ENCODE peak calls at places on chromosome 22, in five cellular contexts. C is H54, L is heart left ventricle, I is adrenal gland, A is Peyer's patch. N is an unnamed sample.
A peak's percentile ranks its signal among the peaks of the same experiment; 100 is the strongest.

GRCh38 chr22:20436309-20437252 is 1.0 kb downstream of the SCARF2 start:
- DNase-seq in I (no peak), A (no peak), C (no peak), L (no peak), N (no peak)

GRCh38 chr22:33476716-33477115 is 418.5 kb upstream of the SYN3 start:
- DNase-seq in L (no peak), I (peak; percentile 81), C (peak; percentile 12), A (no peak), N (no peak)

GRCh38 chr22:42820075-42820763 is 36.9 kb downstream of the ARFGAP3 start:
- DNase-seq in A (no peak), L (no peak), I (peak; percentile 40), C (peak; percentile 28), N (no peak)

GRCh38 chr22:20918663-20919220 is 1.5 kb downstream of the CRKL start:
- DNase-seq in A (no peak), C (no peak), L (no peak), I (no peak), N (peak; percentile 37)

GRCh38 chr22:37197451-37198289 is 9.6 kb upstream of the C1QTNF6 start:
- DNase-seq in L (no peak), I (peak; percentile 95), A (peak; percentile 81), C (peak; percentile 65), N (no peak)

GRCh38 chr22:20979940-20980453 is 2.1 kb upstream of the LZTR1 start:
- DNase-seq in I (no peak), C (no peak), A (no peak), L (no peak), N (no peak)

GRCh38 chr22:50299724-50300619 is 7.5 kb downstream of the PLXNB2 start:
- DNase-seq in A (peak; percentile 90), L (no peak), I (no peak), C (no peak), N (no peak)

GRCh38 chr22:23518381-23519187 is 61.5 kb downstream of the IGLL1 start:
- DNase-seq in A (no peak), C (no peak), L (no peak), I (no peak), N (no peak)

GRCh38 chr22:26226538-26227297 is 57.5 kb downstream of the SEZ6L start:
- DNase-seq in L (no peak), I (no peak), A (no peak), C (no peak), N (no peak)

GRCh38 chr22:50314455-50315288 is 7.2 kb upstream of the PLXNB2 start:
- DNase-seq in A (peak; percentile 96), L (peak; percentile 60), C (no peak), I (peak; percentile 72), N (peak; percentile 50)

GRCh38 chr22:38504731-38505594 is 1.1 kb downstream of the DDX17 start:
- DNase-seq in I (peak; percentile 71), A (peak; percentile 79), C (no peak), L (peak; percentile 59), N (peak; percentile 84)
- TF ChIP-seq POLR2A in I (peak; percentile 32), A (no peak), C (no peak), L (no peak), N (peak; percentile 35)

GRCh38 chr22:41528938-41529561 is 15.2 kb downstream of the POLR3H start:
- DNase-seq in A (no peak), C (no peak), L (no peak), I (no peak), N (no peak)

GRCh38 chr22:41526802-41527799 is 17.2 kb downstream of the POLR3H start:
- DNase-seq in C (no peak), L (no peak), I (peak; percentile 54), A (peak; percentile 78), N (peak; percentile 85)

GRCh38 chr22:41530612-41531421 is 13.5 kb downstream of the POLR3H start:
- DNase-seq in C (no peak), A (no peak), L (no peak), I (no peak), N (no peak)

GRCh38 chr22:41526226-41526531 is 18.1 kb downstream of the POLR3H start:
- DNase-seq in A (no peak), I (no peak), C (no peak), L (no peak), N (no peak)

DNA sequence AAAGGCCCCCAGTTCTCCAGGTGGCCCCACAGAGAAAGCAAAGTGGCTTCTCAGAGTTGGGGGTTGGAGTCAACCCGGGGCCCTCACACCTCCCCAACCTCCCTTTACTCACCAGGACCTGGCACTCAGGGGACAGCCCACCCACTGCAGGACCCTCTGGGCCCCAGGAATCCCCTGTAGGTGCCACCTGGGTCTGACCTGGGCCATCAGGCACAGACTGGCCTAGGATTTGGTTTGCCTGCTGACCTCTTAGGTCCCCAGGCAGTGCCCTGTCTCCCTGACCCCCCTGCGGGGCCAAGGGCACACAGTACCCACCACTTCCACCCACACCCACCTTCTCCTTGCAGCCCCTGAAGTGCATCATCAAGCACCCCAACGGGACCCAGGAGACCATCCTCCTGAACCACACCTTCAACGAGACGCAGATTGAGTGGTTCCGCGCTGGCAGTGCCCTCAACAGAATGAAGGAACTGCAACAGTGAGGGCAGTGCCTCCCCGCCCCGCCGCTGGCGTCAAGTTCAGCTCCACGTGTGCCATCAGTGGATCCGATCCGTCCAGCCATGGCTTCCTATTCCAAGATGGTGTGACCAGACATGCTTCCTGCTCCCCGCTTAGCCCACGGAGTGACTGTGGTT is 16.0 kb downstream of the POLR3H start:
- DNase-seq in C (no peak), A (no peak), L (no peak), I (no peak), N (no peak)
- TF ChIP-seq POLR2A in C (no peak), A (no peak), L (no peak), I (peak; percentile 4), N (no peak)

GRCh38 chr22:30423296-30423958 is 2.1 kb upstream of the MTFP1 start:
- DNase-seq in A (peak; percentile 70), C (no peak), I (no peak), L (no peak), N (peak; percentile 74)

GRCh38 chr22:30424471-30425326 is 869 bp upstream of the MTFP1 start:
- DNase-seq in C (no peak), L (no peak), I (no peak), A (no peak), N (peak; percentile 73)

GRCh38 chr22:30423959-30424380 is 1.6 kb upstream of the MTFP1 start:
- DNase-seq in A (peak; percentile 100), C (peak; percentile 72), I (peak; percentile 99), L (peak; percentile 99), N (peak; percentile 99)

GRCh38 chr22:30421695-30422480 is 3.7 kb upstream of the MTFP1 start:
- DNase-seq in I (no peak), L (no peak), C (no peak), A (no peak), N (peak; percentile 91)

DNA sequence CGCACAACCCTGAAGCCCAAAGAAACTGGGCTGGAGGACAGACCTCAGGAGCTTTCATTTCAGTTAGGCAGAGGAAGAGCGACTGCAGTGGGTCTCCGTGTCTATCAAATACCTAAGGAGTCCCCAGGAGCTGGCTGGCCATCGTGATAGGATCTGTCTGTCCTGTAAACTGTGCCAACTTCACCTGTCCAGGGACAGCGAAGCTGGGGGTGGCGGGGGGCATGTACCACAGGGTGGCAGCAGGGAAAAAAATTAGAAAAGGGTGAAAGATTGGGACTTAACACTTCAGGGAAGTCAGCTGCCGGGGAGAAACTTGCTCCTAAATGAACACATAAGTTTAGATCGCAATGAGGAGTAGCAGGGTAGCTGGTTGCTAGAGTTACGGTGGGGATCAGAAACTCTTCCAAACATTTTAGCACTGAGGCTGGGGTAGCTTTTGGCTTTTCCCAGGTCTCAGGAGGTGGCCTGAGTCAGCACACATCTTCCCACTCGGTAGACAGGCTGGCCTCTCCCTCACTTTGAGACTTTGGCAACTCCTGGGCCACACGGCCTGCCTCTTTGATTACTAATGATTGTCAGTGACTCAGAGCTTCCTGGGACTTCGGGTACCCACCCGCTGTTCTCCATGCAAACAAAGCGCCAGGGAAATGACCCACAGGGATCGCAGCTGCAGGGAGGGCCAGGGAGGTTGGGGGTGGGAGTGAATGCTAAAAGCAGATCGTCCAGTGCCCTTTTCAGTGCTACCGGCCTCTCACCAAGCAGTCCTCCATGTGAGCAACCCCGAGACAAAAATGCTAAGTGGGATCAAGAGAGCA is 2.9 kb upstream of the MTFP1 start:
- DNase-seq in C (no peak), I (peak; percentile 89), L (peak; percentile 40), A (peak; percentile 90), N (peak; percentile 79)
- TF ChIP-seq POLR2A in C (no peak), I (peak; percentile 78), L (peak; percentile 45), A (peak; percentile 61), N (no peak)

DNA sequence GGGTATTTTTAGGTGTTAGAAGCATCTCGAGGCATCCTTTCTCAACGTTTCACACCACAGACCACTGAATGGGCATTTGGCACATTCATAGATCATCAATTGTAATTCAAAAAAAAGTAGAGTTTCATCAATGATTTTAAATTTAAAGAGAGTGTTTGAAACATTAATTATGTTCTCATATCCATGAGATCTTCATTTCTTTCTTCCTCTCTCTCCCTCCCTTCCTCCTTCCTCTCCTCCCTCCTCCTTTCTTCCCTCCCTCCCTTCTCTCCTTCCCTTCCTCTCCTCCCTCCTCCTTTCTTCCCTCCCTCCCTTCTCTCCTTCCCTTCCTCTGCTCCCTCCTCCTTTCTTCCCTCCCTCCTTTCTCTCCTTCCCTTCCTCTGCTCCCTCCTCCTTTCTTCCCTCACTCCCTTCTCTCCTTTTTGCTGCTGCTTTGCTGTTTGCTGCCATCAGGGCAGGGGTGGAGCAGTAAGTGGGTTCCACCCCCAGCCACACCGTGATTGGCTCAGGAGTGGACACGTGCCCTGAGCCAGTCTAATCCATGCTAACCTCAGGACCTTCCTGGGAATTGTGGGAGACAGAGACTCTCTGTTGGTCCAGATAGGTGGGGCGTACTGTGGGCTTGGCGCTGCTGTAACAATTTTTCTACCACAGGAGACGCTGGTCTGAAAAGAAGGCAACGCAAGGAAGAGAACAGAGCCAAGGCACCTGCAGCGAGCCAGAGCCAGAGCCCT is 33.8 kb upstream of the APOBEC3A start:
- DNase-seq in C (peak; percentile 79), A (peak; percentile 73), L (peak; percentile 78), I (peak; percentile 93), N (no peak)
- TF ChIP-seq POLR2A in C (peak; percentile 25), A (no peak), L (peak; percentile 48), I (peak; percentile 93), N (no peak)